ENCODE peak calls at places on chromosome 3, in ten cellular contexts. One of them, this sample, is unnamed.

GRCh38 chr3:179196098-179196497 is 47.9 kb downstream of the PIK3CA start:
- DNase-seq in hepatocyte: no peak
- DNase-seq in NT2/D1: no peak
- DNase-seq in BE2C: no peak
- DNase-seq in AG04450: peak; percentile 71
- DNase-seq in heart right ventricle: no peak
- DNase-seq in CD8-positive, alpha-beta memory T cell: no peak
- DNase-seq in upper lobe of left lung: no peak
- DNase-seq in CD4-positive, alpha-beta memory T cell: peak; percentile 57
- DNase-seq in PC-9: no peak
- DNase-seq in this sample: peak; percentile 79

GRCh38 chr3:81545572-81545971 is 215.9 kb downstream of the GBE1 start:
- DNase-seq in BE2C: no peak
- DNase-seq in hepatocyte: no peak
- DNase-seq in NT2/D1: no peak
- DNase-seq in upper lobe of left lung: no peak
- DNase-seq in CD4-positive, alpha-beta memory T cell: no peak
- DNase-seq in CD8-positive, alpha-beta memory T cell: no peak
- DNase-seq in heart right ventricle: no peak
- DNase-seq in AG04450: no peak
- DNase-seq in PC-9: no peak
- DNase-seq in this sample: no peak

GRCh38 chr3:10205461-10206165 is 40.9 kb downstream of the IRAK2 start:
- DNase-seq in AG04450: no peak
- DNase-seq in heart right ventricle: no peak
- DNase-seq in NT2/D1: no peak
- DNase-seq in BE2C: no peak
- DNase-seq in hepatocyte: no peak
- DNase-seq in CD4-positive, alpha-beta memory T cell: no peak
- DNase-seq in PC-9: peak; percentile 76
- DNase-seq in CD8-positive, alpha-beta memory T cell: no peak
- DNase-seq in upper lobe of left lung: no peak
- DNase-seq in this sample: peak; percentile 76

GRCh38 chr3:58629629-58630028 is 36.9 kb downstream of the FAM3D start:
- DNase-seq in BE2C: no peak
- DNase-seq in AG04450: no peak
- DNase-seq in heart right ventricle: no peak
- DNase-seq in CD8-positive, alpha-beta memory T cell: no peak
- DNase-seq in PC-9: no peak
- DNase-seq in NT2/D1: no peak
- DNase-seq in upper lobe of left lung: no peak
- DNase-seq in CD4-positive, alpha-beta memory T cell: no peak
- DNase-seq in hepatocyte: no peak
- DNase-seq in this sample: no peak

GRCh38 chr3:13070622-13071021 is 2.6 kb downstream of the IQSEC1 start:
- DNase-seq in hepatocyte: no peak
- DNase-seq in CD4-positive, alpha-beta memory T cell: no peak
- DNase-seq in AG04450: no peak
- DNase-seq in heart right ventricle: no peak
- DNase-seq in BE2C: no peak
- DNase-seq in upper lobe of left lung: no peak
- DNase-seq in NT2/D1: no peak
- DNase-seq in CD8-positive, alpha-beta memory T cell: no peak
- DNase-seq in PC-9: no peak
- DNase-seq in this sample: no peak

GRCh38 chr3:10194328-10195071 is 29.8 kb downstream of the IRAK2 start:
- DNase-seq in CD4-positive, alpha-beta memory T cell: peak; percentile 71
- DNase-seq in NT2/D1: no peak
- DNase-seq in CD8-positive, alpha-beta memory T cell: peak; percentile 78
- DNase-seq in AG04450: no peak
- DNase-seq in hepatocyte: no peak
- DNase-seq in BE2C: no peak
- DNase-seq in PC-9: no peak
- DNase-seq in heart right ventricle: peak; percentile 58
- DNase-seq in upper lobe of left lung: no peak
- DNase-seq in this sample: no peak

GRCh38 chr3:69231929-69232437 is 109.6 kb upstream of the LMOD3 start:
- DNase-seq in heart right ventricle: no peak
- DNase-seq in NT2/D1: no peak
- DNase-seq in BE2C: peak; percentile 32
- DNase-seq in CD4-positive, alpha-beta memory T cell: no peak
- DNase-seq in hepatocyte: peak; percentile 60
- DNase-seq in upper lobe of left lung: no peak
- DNase-seq in AG04450: no peak
- DNase-seq in CD8-positive, alpha-beta memory T cell: no peak
- DNase-seq in PC-9: peak; percentile 80
- DNase-seq in this sample: no peak

GRCh38 chr3:41893977-41894376 is 67.9 kb downstream of the ULK4 start:
- DNase-seq in CD4-positive, alpha-beta memory T cell: peak; percentile 25
- DNase-seq in upper lobe of left lung: no peak
- DNase-seq in AG04450: no peak
- DNase-seq in NT2/D1: no peak
- DNase-seq in CD8-positive, alpha-beta memory T cell: no peak
- DNase-seq in hepatocyte: peak; percentile 63
- DNase-seq in heart right ventricle: peak; percentile 22
- DNase-seq in BE2C: no peak
- DNase-seq in PC-9: peak; percentile 7
- DNase-seq in this sample: no peak

GRCh38 chr3:111963424-111963823 is 15.4 kb upstream of the ABHD10 start:
- DNase-seq in CD8-positive, alpha-beta memory T cell: no peak
- DNase-seq in CD4-positive, alpha-beta memory T cell: no peak
- DNase-seq in upper lobe of left lung: no peak
- DNase-seq in heart right ventricle: no peak
- DNase-seq in BE2C: no peak
- DNase-seq in hepatocyte: no peak
- DNase-seq in NT2/D1: no peak
- DNase-seq in PC-9: no peak
- DNase-seq in AG04450: no peak
- DNase-seq in this sample: peak; percentile 42

GRCh38 chr3:64530434-64531049 is 157.3 kb downstream of the ADAMTS9 start:
- DNase-seq in PC-9: peak; percentile 64
- DNase-seq in hepatocyte: peak; percentile 79
- DNase-seq in NT2/D1: peak; percentile 70
- DNase-seq in CD4-positive, alpha-beta memory T cell: no peak
- DNase-seq in AG04450: no peak
- DNase-seq in upper lobe of left lung: no peak
- DNase-seq in heart right ventricle: peak; percentile 79
- DNase-seq in BE2C: peak; percentile 64
- DNase-seq in CD8-positive, alpha-beta memory T cell: no peak
- DNase-seq in this sample: peak; percentile 57

GRCh38 chr3:189340680-189341460 is 169.1 kb downstream of the TPRG1 start:
- DNase-seq in upper lobe of left lung: no peak
- DNase-seq in NT2/D1: peak; percentile 23
- DNase-seq in CD4-positive, alpha-beta memory T cell: no peak
- DNase-seq in heart right ventricle: no peak
- DNase-seq in CD8-positive, alpha-beta memory T cell: no peak
- DNase-seq in AG04450: no peak
- DNase-seq in BE2C: peak; percentile 59
- DNase-seq in hepatocyte: no peak
- DNase-seq in PC-9: no peak
- DNase-seq in this sample: no peak

GRCh38 chr3:108208831-108209230 is 13.4 kb downstream of the IFT57 start:
- DNase-seq in CD8-positive, alpha-beta memory T cell: no peak
- DNase-seq in hepatocyte: no peak
- DNase-seq in heart right ventricle: no peak
- DNase-seq in PC-9: no peak
- DNase-seq in CD4-positive, alpha-beta memory T cell: no peak
- DNase-seq in upper lobe of left lung: no peak
- DNase-seq in NT2/D1: no peak
- DNase-seq in AG04450: no peak
- DNase-seq in BE2C: no peak
- DNase-seq in this sample: no peak

GRCh38 chr3:23474580-23475357 is 271.6 kb downstream of the UBE2E2 start:
- DNase-seq in PC-9: no peak
- DNase-seq in heart right ventricle: no peak
- DNase-seq in hepatocyte: no peak
- DNase-seq in AG04450: no peak
- DNase-seq in BE2C: no peak
- DNase-seq in CD8-positive, alpha-beta memory T cell: no peak
- DNase-seq in CD4-positive, alpha-beta memory T cell: no peak
- DNase-seq in NT2/D1: no peak
- DNase-seq in upper lobe of left lung: no peak
- DNase-seq in this sample: no peak

GRCh38 chr3:171044828-171045793 is 18.6 kb upstream of the SLC2A2 start:
- DNase-seq in CD4-positive, alpha-beta memory T cell: no peak
- DNase-seq in PC-9: no peak
- DNase-seq in upper lobe of left lung: peak; percentile 2
- DNase-seq in hepatocyte: peak; percentile 59
- DNase-seq in NT2/D1: no peak
- DNase-seq in CD8-positive, alpha-beta memory T cell: no peak
- DNase-seq in heart right ventricle: no peak
- DNase-seq in AG04450: no peak
- DNase-seq in BE2C: no peak
- DNase-seq in this sample: no peak

GRCh38 chr3:131526801-131527347 is 24.1 kb upstream of the MRPL3 start:
- DNase-seq in NT2/D1: peak; percentile 49
- DNase-seq in heart right ventricle: peak; percentile 15
- DNase-seq in hepatocyte: peak; percentile 29
- DNase-seq in CD8-positive, alpha-beta memory T cell: no peak
- DNase-seq in CD4-positive, alpha-beta memory T cell: no peak
- DNase-seq in PC-9: peak; percentile 36
- DNase-seq in BE2C: peak; percentile 95
- DNase-seq in upper lobe of left lung: peak; percentile 83
- DNase-seq in AG04450: no peak
- DNase-seq in this sample: no peak

DNA sequence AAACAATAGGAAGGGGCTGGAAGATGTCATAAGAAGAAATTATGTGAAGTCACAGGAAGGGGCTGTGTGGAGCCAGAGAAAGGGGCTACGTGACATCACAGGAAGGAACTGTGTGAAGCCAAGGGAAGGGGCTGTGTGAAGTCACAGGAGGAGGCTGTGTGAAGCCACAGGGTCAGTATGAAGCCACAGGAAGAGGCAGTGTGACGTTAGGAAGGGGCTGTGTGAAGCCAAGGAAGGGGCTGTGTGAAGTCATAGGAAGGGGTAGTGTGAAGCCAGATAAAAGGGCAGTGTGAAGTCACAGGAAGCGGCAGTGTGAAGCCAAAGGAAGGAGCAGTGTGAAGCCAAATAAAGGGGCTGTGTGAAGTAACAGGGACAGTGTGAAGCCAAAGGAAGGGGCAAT is 32.5 kb downstream of the GASK1A start:
- DNase-seq in BE2C: no peak
- DNase-seq in hepatocyte: no peak
- DNase-seq in CD4-positive, alpha-beta memory T cell: no peak
- DNase-seq in PC-9: no peak
- DNase-seq in upper lobe of left lung: no peak
- DNase-seq in AG04450: no peak
- DNase-seq in NT2/D1: no peak
- DNase-seq in CD8-positive, alpha-beta memory T cell: peak; percentile 57
- DNase-seq in heart right ventricle: no peak
- DNase-seq in this sample: no peak
- H3K9me3 ChIP-seq in BE2C: no peaks in the 10 kb centered on the region
- H3K9me3 ChIP-seq in hepatocyte: no peaks in the 10 kb centered on the region
- H3K9me3 ChIP-seq in CD4-positive, alpha-beta memory T cell: peaks cover 32% of the 10 kb centered on the region
- H3K9me3 ChIP-seq in PC-9: no peaks in the 10 kb centered on the region
- H3K9me3 ChIP-seq in upper lobe of left lung: no peaks in the 10 kb centered on the region
- H3K9me3 ChIP-seq in AG04450: peaks cover 21% of the 10 kb centered on the region
- H3K9me3 ChIP-seq in NT2/D1: peaks cover 42% of the 10 kb centered on the region
- H3K9me3 ChIP-seq in CD8-positive, alpha-beta memory T cell: peaks cover 51% of the 10 kb centered on the region
- H3K9me3 ChIP-seq in heart right ventricle: no peaks in the 10 kb centered on the region
- H3K9me3 ChIP-seq in this sample: no peaks in the 10 kb centered on the region

DNA sequence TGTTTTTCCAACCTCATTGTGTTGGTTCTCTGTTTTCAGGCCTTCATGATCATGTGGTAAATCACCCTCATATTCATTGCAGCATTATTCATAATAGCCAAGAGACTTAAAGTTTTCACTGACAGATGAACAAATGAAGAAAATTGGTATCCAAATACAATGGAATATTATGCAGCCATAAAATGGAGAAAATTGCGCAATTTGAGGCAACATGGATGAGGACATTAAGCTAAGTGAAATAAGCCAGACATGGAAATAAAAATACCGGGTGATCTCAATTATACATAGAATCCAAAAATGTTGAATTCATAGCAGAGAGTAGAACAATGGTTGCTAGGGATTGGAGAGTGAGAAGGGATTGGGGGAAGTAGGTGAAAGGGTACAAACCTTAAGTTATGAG is 491.9 kb upstream of the KCNMB2 start:
- DNase-seq in CD4-positive, alpha-beta memory T cell: no peak
- DNase-seq in hepatocyte: no peak
- DNase-seq in CD8-positive, alpha-beta memory T cell: no peak
- DNase-seq in BE2C: no peak
- DNase-seq in heart right ventricle: no peak
- DNase-seq in AG04450: no peak
- DNase-seq in upper lobe of left lung: no peak
- DNase-seq in PC-9: no peak
- DNase-seq in NT2/D1: no peak
- DNase-seq in this sample: no peak
- H3K9me3 ChIP-seq in CD4-positive, alpha-beta memory T cell: no peaks in the 10 kb centered on the region
- H3K9me3 ChIP-seq in hepatocyte: no peaks in the 10 kb centered on the region
- H3K9me3 ChIP-seq in CD8-positive, alpha-beta memory T cell: no peaks in the 10 kb centered on the region
- H3K9me3 ChIP-seq in BE2C: no peaks in the 10 kb centered on the region
- H3K9me3 ChIP-seq in heart right ventricle: no peaks in the 10 kb centered on the region
- H3K9me3 ChIP-seq in AG04450: no peaks in the 10 kb centered on the region
- H3K9me3 ChIP-seq in upper lobe of left lung: no peaks in the 10 kb centered on the region
- H3K9me3 ChIP-seq in PC-9: peaks cover 6% of the 10 kb centered on the region
- H3K9me3 ChIP-seq in NT2/D1: no peaks in the 10 kb centered on the region
- H3K9me3 ChIP-seq in this sample: no peaks in the 10 kb centered on the region

DNA sequence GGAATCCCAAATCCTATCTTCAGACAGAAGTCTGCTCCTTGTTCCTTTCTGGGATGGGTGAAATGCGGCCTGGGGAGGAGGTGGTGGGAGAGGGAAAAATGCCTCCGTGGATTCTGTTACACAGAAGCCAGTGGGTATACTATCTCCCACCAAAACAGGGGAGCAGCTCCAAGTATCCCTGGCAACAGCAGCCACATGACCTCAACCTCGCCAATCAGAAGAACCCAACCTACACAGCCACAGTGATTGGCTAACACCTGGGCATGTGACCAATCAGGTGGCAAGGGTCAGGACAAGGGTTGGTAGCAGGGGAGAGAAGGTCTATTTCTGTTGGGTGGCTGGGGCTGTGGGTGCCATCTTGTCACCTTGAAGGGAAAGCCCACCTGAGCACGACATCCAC is 9.1 kb upstream of the ACAD9 start:
- DNase-seq in PC-9: no peak
- DNase-seq in hepatocyte: no peak
- DNase-seq in CD4-positive, alpha-beta memory T cell: no peak
- DNase-seq in BE2C: no peak
- DNase-seq in AG04450: no peak
- DNase-seq in CD8-positive, alpha-beta memory T cell: no peak
- DNase-seq in upper lobe of left lung: no peak
- DNase-seq in NT2/D1: no peak
- DNase-seq in heart right ventricle: no peak
- DNase-seq in this sample: no peak
- H3K9me3 ChIP-seq in PC-9: no peaks in the 10 kb centered on the region
- H3K9me3 ChIP-seq in hepatocyte: no peaks in the 10 kb centered on the region
- H3K9me3 ChIP-seq in CD4-positive, alpha-beta memory T cell: no peaks in the 10 kb centered on the region
- H3K9me3 ChIP-seq in BE2C: no peaks in the 10 kb centered on the region
- H3K9me3 ChIP-seq in AG04450: no peaks in the 10 kb centered on the region
- H3K9me3 ChIP-seq in CD8-positive, alpha-beta memory T cell: no peaks in the 10 kb centered on the region
- H3K9me3 ChIP-seq in upper lobe of left lung: no peaks in the 10 kb centered on the region
- H3K9me3 ChIP-seq in NT2/D1: no peaks in the 10 kb centered on the region
- H3K9me3 ChIP-seq in heart right ventricle: no peaks in the 10 kb centered on the region
- H3K9me3 ChIP-seq in this sample: no peaks in the 10 kb centered on the region

GRCh38 chr3:27723803-27724458 is 1.8 kb upstream of the EOMES start:
- DNase-seq in CD8-positive, alpha-beta memory T cell: no peak
- DNase-seq in upper lobe of left lung: peak; percentile 67
- DNase-seq in heart right ventricle: no peak
- DNase-seq in PC-9: no peak
- DNase-seq in BE2C: no peak
- DNase-seq in NT2/D1: no peak
- DNase-seq in hepatocyte: no peak
- DNase-seq in CD4-positive, alpha-beta memory T cell: no peak
- DNase-seq in AG04450: no peak
- DNase-seq in this sample: no peak
- H3K9me3 ChIP-seq in CD8-positive, alpha-beta memory T cell: no peaks in the 10 kb centered on the region
- H3K9me3 ChIP-seq in upper lobe of left lung: no peaks in the 10 kb centered on the region
- H3K9me3 ChIP-seq in heart right ventricle: no peaks in the 10 kb centered on the region
- H3K9me3 ChIP-seq in PC-9: no peaks in the 10 kb centered on the region
- H3K9me3 ChIP-seq in BE2C: no peaks in the 10 kb centered on the region
- H3K9me3 ChIP-seq in NT2/D1: no peaks in the 10 kb centered on the region
- H3K9me3 ChIP-seq in hepatocyte: no peaks in the 10 kb centered on the region
- H3K9me3 ChIP-seq in CD4-positive, alpha-beta memory T cell: no peaks in the 10 kb centered on the region
- H3K9me3 ChIP-seq in AG04450: no peaks in the 10 kb centered on the region
- H3K9me3 ChIP-seq in this sample: no peaks in the 10 kb centered on the region